ENCODE peak calls at places on chromosomes 3 and 15, in ten cellular contexts. S is right lobe of liver, L is NCI-H1694 treated with DMSO at 0.1 percent for 48 hours, Y is cardiac fibroblast, X is H7, N is fibroblast of lung, T is activated gamma-delta T cell, P is ACHN, I is T-cell, Z is coronary artery. M is an unnamed sample.

GRCh38 chr15:90906181-90906849 is 3.2 kb downstream of the MAN2A2 start:
- DNase-seq in S (peak; percentile 38), T (no peak), L (no peak), N (no peak), P (no peak), Y (no peak), X (no peak), Z (no peak), I (no peak), M (no peak)

GRCh38 chr3:45277636-45278035 is 51.5 kb upstream of the TMEM158 start:
- DNase-seq in L (no peak), T (no peak), I (no peak), N (no peak), Z (no peak), P (no peak), Y (no peak), X (no peak), S (no peak), M (no peak)

GRCh38 chr15:99015677-99016568 is 8.3 kb upstream of the PGPEP1L start:
- DNase-seq in S (no peak), Z (no peak), P (no peak), L (no peak), N (peak; percentile 2), T (no peak), I (no peak), Y (no peak), X (peak; percentile 77), M (no peak)

GRCh38 chr3:150830094-150830681 is 67.2 kb upstream of the SIAH2 start:
- DNase-seq in L (no peak), T (no peak), Y (peak; percentile 5), N (no peak), P (no peak), I (no peak), Z (no peak), X (peak; percentile 47), S (no peak), M (no peak)

GRCh38 chr3:184149123-184149522 is 6.1 kb upstream of the DVL3 start:
- DNase-seq in T (no peak), Z (no peak), X (no peak), I (no peak), N (no peak), L (no peak), P (no peak), S (no peak), Y (no peak), M (no peak)

GRCh38 chr15:37053070-37053653 is 47.2 kb downstream of the MEIS2 start:
- DNase-seq in S (no peak), L (no peak), Z (no peak), X (no peak), Y (peak; percentile 31), I (no peak), P (no peak), T (no peak), N (peak; percentile 24), M (no peak)

GRCh38 chr3:73258057-73258456 is 196.6 kb downstream of the EBLN2 start:
- DNase-seq in P (no peak), L (no peak), Z (no peak), I (no peak), Y (no peak), S (no peak), T (no peak), X (peak; percentile 23), N (no peak), M (no peak)

GRCh38 chr3:74693216-74693615 is 78.8 kb upstream of the CNTN3 start:
- DNase-seq in Y (no peak), S (no peak), P (no peak), N (no peak), X (no peak), Z (no peak), L (no peak), I (no peak), T (no peak), M (no peak)